ENCODE peak calls at places on chromosomes 13 and 19, in six cellular contexts. E is effector CD4-positive, alpha-beta T cell; G is psoas muscle; K is GM12892; D is fibroblast of lung; W is breast epithelium. A is an unnamed sample.

GRCh38 chr13:106372199-106373160 is 163.0 kb downstream of the EFNB2 start:
- DNase-seq in E (no peak), G (no peak), K (no peak), D (peak), W (no peak), A (no peak)

GRCh38 chr13:97660488-97661086 is 226.6 kb downstream of the RAP2A start:
- DNase-seq in E (no peak), G (no peak), K (no peak), D (no peak), W (no peak), A (no peak)

GRCh38 chr13:48595330-48596127 is 58.2 kb upstream of the CYSLTR2 start:
- DNase-seq in E (peak), G (peak), K (no peak), D (peak), W (no peak), A (peak)

GRCh38 chr13:109743706-109744453 is 42.5 kb downstream of the IRS2 start:
- DNase-seq in E (no peak), G (no peak), K (no peak), D (peak), W (no peak), A (peak)

GRCh38 chr13:46831588-46832194 is 34.7 kb upstream of the ESD start:
- DNase-seq in E (peak), G (no peak), K (no peak), D (peak), W (no peak), A (no peak)

GRCh38 chr13:113861433-113862030 is 2.3 kb downstream of the GAS6 start:
- DNase-seq in E (no peak), G (no peak), K (peak), D (no peak), W (peak), A (no peak)

GRCh38 chr19:44499962-44500949 is at the start of gene ZNF180:
- DNase-seq in E (peak), G (peak), K (peak), D (peak), W (peak), A (peak)

GRCh38 chr19:496333-496634 is at the start of gene MADCAM1:
- DNase-seq in E (no peak), G (peak), K (no peak), D (no peak), W (no peak), A (no peak)

GRCh38 chr19:43624933-43625332 is 5.5 kb upstream of the ZNF428 start:
- DNase-seq in E (peak), G (peak), K (peak), D (peak), W (peak), A (no peak)

GRCh38 chr19:10271543-10272086 is 695 bp downstream of the ICAM1 start:
- DNase-seq in E (peak), G (no peak), K (no peak), D (no peak), W (no peak), A (no peak)

GRCh38 chr19:4722671-4723464 is 774 bp downstream of the DPP9 start:
- DNase-seq in E (no peak), G (no peak), K (no peak), D (peak), W (no peak), A (no peak)

GRCh38 chr19:52527954-52528326 is 472 bp downstream of the ZNF808 start:
- DNase-seq in E (no peak), G (no peak), K (no peak), D (peak), W (no peak), A (no peak)

GRCh38 chr19:2949939-2950285 is 5.1 kb upstream of the ZNF77 start:
- DNase-seq in E (no peak), G (no peak), K (no peak), D (no peak), W (no peak), A (no peak)

GRCh38 chr13:40983269-40983668 is 35.8 kb downstream of the ELF1 start:
- DNase-seq in E (no peak), G (no peak), K (no peak), D (no peak), W (no peak), A (no peak)

GRCh38 chr19:37931941-37932655 is 25.1 kb downstream of the SIPA1L3 start:
- DNase-seq in E (no peak), G (peak), K (peak), D (peak), W (peak), A (no peak)

GRCh38 chr13:40152145-40152544 is 496.7 kb downstream of the COG6 start:
- DNase-seq in E (no peak), G (no peak), K (no peak), D (peak), W (no peak), A (no peak)

GRCh38 chr19:14322889-14323463 is 58.3 kb upstream of the ADGRE5 start:
- DNase-seq in E (no peak), G (no peak), K (no peak), D (no peak), W (no peak), A (no peak)

GRCh38 chr19:44904426-44904994 is 1.1 kb upstream of the APOE start:
- DNase-seq in E (no peak), G (no peak), K (no peak), D (no peak), W (no peak), A (no peak)

GRCh38 chr19:49570138-49570856 is 10.1 kb downstream of the NOSIP start:
- DNase-seq in E (peak), G (no peak), K (peak), D (peak), W (no peak), A (peak)

GRCh38 chr13:75052616-75053015 is 429.4 kb downstream of the TBC1D4 start:
- DNase-seq in E (no peak), G (no peak), K (no peak), D (no peak), W (no peak), A (no peak)

GRCh38 chr19:41934849-41935374 is 6.7 kb upstream of the ERFL start:
- DNase-seq in E (peak), G (peak), K (peak), D (peak), W (peak), A (peak)

GRCh38 chr19:2054763-2055162 is 3.7 kb upstream of the MKNK2 start:
- DNase-seq in E (no peak), G (no peak), K (no peak), D (no peak), W (no peak), A (no peak)

GRCh38 chr13:44013666-44014291 is 134.1 kb downstream of the LACC1 start:
- DNase-seq in E (no peak), G (no peak), K (no peak), D (peak), W (no peak), A (no peak)

GRCh38 chr13:40508112-40508511 is 158.3 kb downstream of the FOXO1 start:
- DNase-seq in E (no peak), G (no peak), K (no peak), D (peak), W (no peak), A (no peak)

GRCh38 chr19:44661904-44662303 is 9.4 kb upstream of the CEACAM19 start:
- DNase-seq in E (no peak), G (no peak), K (no peak), D (peak), W (no peak), A (no peak)

GRCh38 chr13:41457589-41458186 is 338 bp downstream of the RGCC start:
- DNase-seq in E (peak), G (peak), K (peak), D (no peak), W (no peak), A (no peak)

A was measured in NCI-H1436.